ENCODE peak calls at places on chromosomes 3 and 15, in six cellular contexts. O is ovary, X is lower leg skin, A is sigmoid colon, D is GM12892, E is tibial nerve. M is an unnamed sample.

GRCh38 chr3:129346690-129347440 is 68.2 kb downstream of the HMCES start:
- DNase-seq in O (no peak), X (no peak), A (no peak), D (no peak), E (no peak), M (no peak)

GRCh38 chr3:52428151-52429005 is 16.5 kb downstream of the SEMA3G start:
- DNase-seq in O (peak), X (peak), A (peak), D (no peak), E (peak), M (peak)

GRCh38 chr3:86937306-86937791 is 53.6 kb downstream of the VGLL3 start:
- DNase-seq in O (no peak), X (no peak), A (peak), D (no peak), E (no peak), M (no peak)

GRCh38 chr3:194572944-194573491 is 60.2 kb downstream of the TMEM44 start:
- DNase-seq in O (no peak), X (no peak), A (no peak), D (no peak), E (no peak), M (no peak)

GRCh38 chr15:23384371-23384770 is 29.8 kb downstream of the GOLGA8S start:
- DNase-seq in O (no peak), X (peak), A (no peak), D (no peak), E (no peak), M (no peak)

GRCh38 chr3:13401149-13401548 is 19.0 kb downstream of the NUP210 start:
- DNase-seq in O (no peak), X (no peak), A (no peak), D (no peak), E (no peak), M (no peak)

GRCh38 chr3:10259798-10260197 is 11.5 kb downstream of the TATDN2 start:
- DNase-seq in O (no peak), X (no peak), A (peak), D (no peak), E (no peak), M (no peak)

GRCh38 chr3:155241559-155241958 is 51.9 kb downstream of the STRIT1 start:
- DNase-seq in O (no peak), X (no peak), A (no peak), D (no peak), E (no peak), M (no peak)

GRCh38 chr3:191345334-191345733 is 15.0 kb upstream of the UTS2B start:
- DNase-seq in O (no peak), X (no peak), A (no peak), D (no peak), E (no peak), M (no peak)

GRCh38 chr15:70560617-70561328 is 202.6 kb downstream of the UACA start:
- DNase-seq in O (no peak), X (peak), A (peak), D (no peak), E (no peak), M (no peak)

GRCh38 chr3:182618085-182618732 is 175.1 kb upstream of the ATP11B start:
- DNase-seq in O (no peak), X (no peak), A (no peak), D (no peak), E (no peak), M (no peak)

GRCh38 chr15:60223161-60223560 is 174.6 kb downstream of the ANXA2 start:
- DNase-seq in O (no peak), X (no peak), A (no peak), D (no peak), E (no peak), M (no peak)

GRCh38 chr15:83046558-83047127 is 20.4 kb downstream of the BTBD1 start:
- DNase-seq in O (no peak), X (no peak), A (no peak), D (no peak), E (no peak), M (no peak)

GRCh38 chr3:11116336-11117059 is 37.8 kb upstream of the HRH1 start:
- DNase-seq in O (no peak), X (peak), A (no peak), D (no peak), E (no peak), M (no peak)

GRCh38 chr15:73981761-73982222 is 10.3 kb downstream of the STOML1 start:
- DNase-seq in O (no peak), X (peak), A (peak), D (no peak), E (no peak), M (no peak)

GRCh38 chr3:39407773-39408492 is 1.4 kb downstream of the RPSA start:
- DNase-seq in O (no peak), X (no peak), A (no peak), D (no peak), E (no peak), M (no peak)
- TF ChIP-seq POLR2A in O (no peak), X (no peak), A (no peak), D (peak), E (no peak), M (no peak)

DNA sequence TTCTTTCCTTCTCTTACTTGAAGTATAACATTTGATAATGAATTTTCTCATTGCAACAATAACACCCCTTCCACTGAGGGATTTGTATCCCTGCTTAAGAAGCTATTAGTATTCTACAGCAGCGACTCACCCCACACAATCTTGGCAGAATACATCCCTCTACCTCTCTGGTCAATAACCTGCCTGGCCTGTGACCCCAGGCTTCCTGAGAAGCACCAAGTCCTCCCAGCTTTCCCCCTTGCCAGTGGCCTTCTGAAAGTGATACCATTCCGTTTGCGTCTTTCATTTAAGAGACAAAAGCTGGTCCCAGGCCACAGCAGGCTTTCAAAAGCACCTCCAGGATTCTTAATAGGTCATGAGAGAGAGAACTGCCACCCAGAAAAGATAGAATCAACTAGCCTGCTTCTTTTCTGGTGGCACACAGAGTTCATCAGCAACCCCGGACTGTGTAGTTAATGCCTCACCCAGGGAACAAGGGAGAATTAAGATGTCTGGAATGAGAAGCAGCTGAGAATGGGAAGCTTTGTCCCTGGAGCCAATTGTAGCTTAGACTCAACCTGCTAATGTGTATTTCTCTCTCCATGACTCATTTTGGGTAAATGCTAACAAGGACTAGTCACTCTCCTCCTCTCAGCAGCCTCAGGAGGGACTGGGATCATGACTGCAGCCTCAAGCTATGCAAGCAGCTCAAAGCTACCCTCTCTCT is 101.0 kb upstream of the CPNE4 start:
- DNase-seq in O (no peak), X (no peak), A (no peak), D (no peak), E (no peak), M (peak)
- TF ChIP-seq POLR2A in O (no peak), X (no peak), A (no peak), D (no peak), E (no peak), M (no peak)

DNA sequence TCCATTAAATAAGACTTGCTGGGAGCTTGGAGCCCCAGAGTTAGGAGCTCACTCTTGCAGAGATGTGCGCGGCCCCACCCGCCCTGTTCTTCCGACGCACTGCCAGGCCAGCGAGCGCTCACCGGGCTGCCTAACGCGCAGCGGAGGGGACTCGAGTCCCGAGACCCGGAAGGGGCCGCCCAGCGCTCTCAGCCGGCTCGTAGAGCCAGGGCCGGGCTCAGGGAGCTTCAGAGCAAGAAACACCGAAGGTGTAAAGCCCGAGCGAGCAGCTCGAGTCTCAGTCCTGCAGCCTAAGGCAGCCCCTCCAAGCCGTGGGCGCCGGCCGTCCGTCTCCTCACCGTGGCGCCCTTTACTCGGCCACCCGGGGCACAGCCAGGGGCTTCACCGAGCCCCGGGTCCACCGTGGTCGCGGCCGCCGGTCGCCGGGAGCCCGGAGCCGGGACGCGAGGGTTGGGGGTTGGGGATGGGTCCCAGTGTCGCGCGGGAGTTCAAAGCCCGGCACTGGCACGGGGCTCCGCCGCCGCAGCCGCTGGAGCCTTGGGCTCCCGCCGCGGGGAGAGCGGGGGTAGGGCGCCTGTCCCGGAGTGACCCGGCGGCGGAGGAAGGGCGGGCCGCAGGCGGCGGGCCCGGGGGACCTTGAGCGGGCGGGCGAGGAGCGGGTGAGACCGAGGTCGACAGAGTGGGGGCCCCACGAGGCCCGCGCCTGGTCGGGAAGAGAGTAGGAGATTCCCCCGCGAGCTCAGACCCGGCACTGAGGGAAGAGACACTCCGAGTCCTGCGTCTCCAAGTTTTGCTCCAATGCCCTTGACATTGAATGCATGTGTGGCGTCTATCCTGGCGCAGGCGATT is 26.9 kb upstream of the THRB start:
- DNase-seq in O (peak), X (peak), A (peak), D (no peak), E (peak), M (no peak)
- TF ChIP-seq POLR2A in O (no peak), X (no peak), A (no peak), D (no peak), E (no peak), M (no peak)

GRCh38 chr3:48662753-48663488 is at the start of gene CELSR3:
- DNase-seq in O (peak), X (peak), A (no peak), D (peak), E (peak), M (peak)
- TF ChIP-seq POLR2A in O (no peak), X (no peak), A (no peak), D (peak), E (peak), M (peak)

DNA sequence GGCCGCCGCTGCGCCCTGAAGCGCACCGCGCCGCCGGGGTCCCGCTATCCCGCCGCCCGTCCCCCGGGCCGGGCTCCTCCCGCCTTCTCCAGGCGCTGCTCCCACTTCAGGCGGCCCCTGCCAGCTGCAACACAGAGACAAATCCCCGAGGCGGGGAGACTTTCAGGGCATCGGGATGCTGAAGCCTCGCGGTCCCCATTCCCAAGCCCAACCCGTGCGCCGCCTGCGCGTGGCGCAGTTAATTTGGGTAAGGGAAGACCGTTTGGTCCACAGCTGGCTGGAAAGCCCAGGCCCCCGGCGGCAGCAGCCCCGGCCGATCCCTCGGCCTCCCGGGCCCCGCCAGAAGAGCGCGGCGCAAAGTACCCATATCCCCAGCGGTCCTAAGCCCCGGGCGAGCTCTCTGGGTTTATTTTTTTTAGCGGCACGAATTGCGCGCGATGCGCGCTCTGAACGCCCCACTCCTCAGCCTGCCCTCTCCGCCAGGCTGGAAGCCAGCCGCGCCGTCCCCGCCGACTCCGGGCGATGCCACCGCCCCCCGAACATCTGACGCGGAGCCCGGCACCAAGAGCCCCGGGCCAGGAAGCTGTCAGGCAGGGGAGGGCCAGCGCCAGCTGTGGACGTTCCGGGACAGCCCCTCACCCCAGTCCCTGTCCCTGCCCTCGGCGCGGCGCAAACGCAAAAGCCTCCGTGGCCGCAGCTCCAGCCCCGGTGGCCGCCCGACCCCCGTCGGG is 517 bp downstream of the FBN1 start:
- DNase-seq in O (peak), X (peak), A (peak), D (peak), E (no peak), M (peak)
- TF ChIP-seq POLR2A in O (no peak), X (no peak), A (no peak), D (no peak), E (no peak), M (no peak)

GRCh38 chr3:162334537-162334936 is 837.9 kb downstream of the OTOL1 start:
- DNase-seq in O (no peak), X (no peak), A (no peak), D (no peak), E (no peak), M (no peak)

GRCh38 chr3:162329514-162329913 is 832.9 kb downstream of the OTOL1 start:
- DNase-seq in O (no peak), X (no peak), A (no peak), D (no peak), E (no peak), M (no peak)

GRCh38 chr3:162332344-162332743 is 835.7 kb downstream of the OTOL1 start:
- DNase-seq in O (no peak), X (no peak), A (no peak), D (no peak), E (no peak), M (no peak)

GRCh38 chr3:162328649-162329048 is 832.0 kb downstream of the OTOL1 start:
- DNase-seq in O (no peak), X (no peak), A (no peak), D (no peak), E (no peak), M (no peak)
- TF ChIP-seq POLR2A in O (no peak), X (no peak), A (no peak), D (no peak), E (no peak), M (no peak)

DNA sequence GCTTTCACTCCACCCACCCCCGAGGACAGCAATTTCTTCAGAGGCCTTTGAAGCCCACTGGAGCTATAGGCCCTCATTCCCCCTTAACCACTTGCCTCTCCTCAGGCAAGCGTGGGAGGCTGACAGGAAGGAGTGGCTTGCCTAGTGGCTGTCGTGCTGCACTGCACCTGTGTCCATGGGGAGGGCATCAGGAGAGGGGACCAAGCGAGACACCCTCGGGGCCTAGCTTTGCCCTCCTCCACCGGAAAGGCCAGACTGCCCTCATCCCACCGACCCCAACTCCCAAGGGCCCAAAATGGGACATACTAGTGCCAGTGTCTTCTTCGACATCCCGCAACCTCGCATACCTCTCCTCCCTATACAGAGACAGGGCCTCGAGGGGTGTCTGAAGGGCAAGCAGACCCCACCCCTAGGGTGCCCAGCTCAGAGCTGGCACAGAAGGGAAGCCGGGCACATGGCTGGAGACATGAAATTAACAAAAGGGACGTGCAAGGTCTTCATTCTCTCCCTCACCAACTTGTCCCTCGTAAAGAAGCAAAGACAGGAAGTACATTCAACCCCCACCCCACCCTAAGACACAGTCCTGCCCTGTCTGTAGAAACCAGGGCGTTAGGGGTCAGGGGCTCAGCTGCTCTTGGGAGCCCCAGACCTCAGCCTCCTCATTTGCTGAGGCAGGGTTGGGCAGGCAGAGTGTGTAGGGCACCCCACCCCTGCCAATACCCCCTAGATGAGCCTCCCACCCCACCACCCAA is 24.3 kb downstream of the VIPR1 start:
- DNase-seq in O (no peak), X (no peak), A (no peak), D (no peak), E (no peak), M (no peak)
- TF ChIP-seq POLR2A in O (no peak), X (no peak), A (no peak), D (no peak), E (no peak), M (no peak)

DNA sequence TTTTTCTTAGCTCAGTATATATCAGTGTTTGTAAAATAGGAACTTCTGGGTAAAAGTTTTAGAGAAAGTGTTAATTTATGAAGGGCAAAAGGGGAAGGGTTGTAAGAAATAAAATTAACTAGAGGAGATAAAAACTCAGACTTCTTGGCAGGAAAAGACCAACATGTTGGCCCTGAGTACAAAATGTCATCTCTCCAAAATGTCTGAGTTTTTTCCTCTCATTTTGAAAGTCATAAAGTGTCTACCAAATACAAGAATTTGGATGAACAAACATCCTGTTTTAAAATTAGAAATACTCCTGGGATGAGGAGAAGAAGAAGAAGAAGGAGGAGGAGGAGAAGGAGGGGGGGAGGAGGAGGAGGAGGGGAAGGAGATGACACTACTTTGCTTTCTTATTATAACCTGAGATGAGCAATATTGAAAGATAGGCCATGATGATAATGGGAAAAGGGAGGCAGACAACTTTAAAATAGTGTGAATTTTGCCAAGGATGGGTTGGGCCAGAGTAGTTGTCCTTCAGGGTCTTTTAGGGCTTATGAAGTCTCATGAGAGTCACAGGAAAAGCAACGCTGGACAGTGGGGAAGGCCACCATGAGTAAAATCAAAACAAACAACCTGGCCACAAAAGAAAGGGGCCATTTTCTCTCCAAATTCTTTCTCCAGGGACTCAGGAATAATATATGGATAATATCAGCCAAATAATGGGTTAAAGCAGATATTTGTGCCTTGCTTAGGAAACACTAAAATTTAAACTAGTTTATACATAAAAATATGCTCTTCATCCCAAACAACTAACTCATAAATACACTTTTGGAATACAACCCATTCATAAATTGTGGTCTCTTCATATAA is 632.8 kb downstream of the EPHA3 start:
- DNase-seq in O (no peak), X (no peak), A (no peak), D (no peak), E (no peak), M (no peak)
- TF ChIP-seq POLR2A in O (no peak), X (no peak), A (no peak), D (no peak), E (no peak), M (no peak)

DNA sequence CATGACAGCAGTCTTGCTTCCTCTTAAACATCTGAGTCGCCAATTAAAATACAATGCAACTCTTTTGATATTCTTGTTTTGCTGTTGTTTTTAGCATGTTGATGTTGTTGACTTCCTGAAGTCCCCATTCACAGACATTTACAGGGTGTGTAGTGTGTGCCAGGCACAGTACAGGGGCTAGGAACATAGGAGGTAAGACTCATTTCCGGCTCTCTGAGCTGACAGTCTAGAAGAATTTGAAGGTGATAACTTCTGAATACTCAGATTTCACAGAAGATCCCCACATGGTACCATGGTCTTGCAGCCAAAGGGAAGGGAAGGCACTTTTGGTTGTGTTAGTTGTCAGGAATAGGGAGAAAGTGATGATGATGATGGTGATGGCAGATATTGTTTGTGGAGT is 45.1 kb downstream of the USP13 start:
- DNase-seq in O (no peak), X (no peak), A (no peak), D (no peak), E (no peak), M (no peak)
- TF ChIP-seq POLR2A in O (no peak), X (no peak), A (no peak), D (no peak), E (no peak), M (no peak)